ENCODE peak calls at places on chromosomes 1 and 21, in nine cellular contexts. One of them, this sample, is unnamed.

GRCh38 chr1:112803906-112804762 is 89.0 kb upstream of the PPM1J start:
- DNase-seq in left lung: peak; percentile 86
- DNase-seq in psoas muscle: peak; percentile 56
- DNase-seq in pancreas: peak; percentile 86
- DNase-seq in GM23248: peak; percentile 85
- DNase-seq in cardiac muscle cell: peak; percentile 87
- DNase-seq in substantia nigra: peak; percentile 60
- DNase-seq in foreskin keratinocyte: no peak
- DNase-seq in CD4-positive, CD25-positive, alpha-beta regulatory T cell: peak; percentile 62
- DNase-seq in this sample: peak; percentile 10

GRCh38 chr1:45319761-45320160 is 6.9 kb upstream of the HPDL start:
- DNase-seq in foreskin keratinocyte: no peak
- DNase-seq in psoas muscle: no peak
- DNase-seq in cardiac muscle cell: no peak
- DNase-seq in CD4-positive, CD25-positive, alpha-beta regulatory T cell: no peak
- DNase-seq in substantia nigra: no peak
- DNase-seq in GM23248: no peak
- DNase-seq in left lung: no peak
- DNase-seq in pancreas: no peak
- DNase-seq in this sample: no peak

GRCh38 chr1:91655912-91656449 is 155.3 kb downstream of the CDC7 start:
- DNase-seq in substantia nigra: no peak
- DNase-seq in GM23248: no peak
- DNase-seq in CD4-positive, CD25-positive, alpha-beta regulatory T cell: no peak
- DNase-seq in pancreas: no peak
- DNase-seq in psoas muscle: no peak
- DNase-seq in left lung: no peak
- DNase-seq in cardiac muscle cell: no peak
- DNase-seq in foreskin keratinocyte: no peak
- DNase-seq in this sample: no peak

GRCh38 chr1:180156631-180157091 is 2.0 kb downstream of the QSOX1 start:
- DNase-seq in left lung: no peak
- DNase-seq in cardiac muscle cell: no peak
- DNase-seq in CD4-positive, CD25-positive, alpha-beta regulatory T cell: no peak
- DNase-seq in GM23248: peak; percentile 88
- DNase-seq in substantia nigra: no peak
- DNase-seq in pancreas: no peak
- DNase-seq in psoas muscle: no peak
- DNase-seq in foreskin keratinocyte: no peak
- DNase-seq in this sample: no peak

GRCh38 chr1:20325407-20325737 is 34.7 kb downstream of the VWA5B1 start:
- DNase-seq in foreskin keratinocyte: no peak
- DNase-seq in CD4-positive, CD25-positive, alpha-beta regulatory T cell: no peak
- DNase-seq in psoas muscle: no peak
- DNase-seq in pancreas: no peak
- DNase-seq in substantia nigra: no peak
- DNase-seq in cardiac muscle cell: no peak
- DNase-seq in left lung: no peak
- DNase-seq in GM23248: no peak
- DNase-seq in this sample: no peak

GRCh38 chr1:24177161-24177560 is 9.9 kb downstream of the IFNLR1 start:
- DNase-seq in psoas muscle: no peak
- DNase-seq in CD4-positive, CD25-positive, alpha-beta regulatory T cell: no peak
- DNase-seq in cardiac muscle cell: no peak
- DNase-seq in substantia nigra: no peak
- DNase-seq in left lung: no peak
- DNase-seq in GM23248: no peak
- DNase-seq in foreskin keratinocyte: no peak
- DNase-seq in pancreas: no peak
- DNase-seq in this sample: no peak

GRCh38 chr21:36694041-36694515 is 4.8 kb upstream of the SIM2 start:
- DNase-seq in cardiac muscle cell: no peak
- DNase-seq in psoas muscle: no peak
- DNase-seq in pancreas: no peak
- DNase-seq in left lung: no peak
- DNase-seq in GM23248: no peak
- DNase-seq in substantia nigra: no peak
- DNase-seq in foreskin keratinocyte: no peak
- DNase-seq in CD4-positive, CD25-positive, alpha-beta regulatory T cell: no peak
- DNase-seq in this sample: no peak

GRCh38 chr1:162562452-162562828 is 918 bp downstream of the UAP1 start:
- DNase-seq in cardiac muscle cell: no peak
- DNase-seq in GM23248: peak; percentile 89
- DNase-seq in pancreas: no peak
- DNase-seq in left lung: no peak
- DNase-seq in psoas muscle: no peak
- DNase-seq in foreskin keratinocyte: no peak
- DNase-seq in CD4-positive, CD25-positive, alpha-beta regulatory T cell: no peak
- DNase-seq in substantia nigra: no peak
- DNase-seq in this sample: no peak

GRCh38 chr1:93958351-93959101 is 49.3 kb upstream of the GCLM start:
- DNase-seq in left lung: no peak
- DNase-seq in foreskin keratinocyte: no peak
- DNase-seq in GM23248: no peak
- DNase-seq in psoas muscle: no peak
- DNase-seq in substantia nigra: no peak
- DNase-seq in CD4-positive, CD25-positive, alpha-beta regulatory T cell: no peak
- DNase-seq in pancreas: no peak
- DNase-seq in cardiac muscle cell: no peak
- DNase-seq in this sample: no peak

GRCh38 chr1:110874303-110875215 is 1.6 kb downstream of the CD53 start:
- DNase-seq in pancreas: no peak
- DNase-seq in GM23248: no peak
- DNase-seq in cardiac muscle cell: no peak
- DNase-seq in foreskin keratinocyte: no peak
- DNase-seq in substantia nigra: no peak
- DNase-seq in CD4-positive, CD25-positive, alpha-beta regulatory T cell: peak; percentile 76
- DNase-seq in psoas muscle: no peak
- DNase-seq in left lung: no peak
- DNase-seq in this sample: no peak
- H3K27ac ChIP-seq in pancreas: no peak overlapping the region
- H3K27ac ChIP-seq in GM23248: no peak overlapping the region
- H3K27ac ChIP-seq in cardiac muscle cell: no peak overlapping the region
- H3K27ac ChIP-seq in foreskin keratinocyte: no peak overlapping the region
- H3K27ac ChIP-seq in substantia nigra: no peak overlapping the region
- H3K27ac ChIP-seq in CD4-positive, CD25-positive, alpha-beta regulatory T cell: peak overlapping the region; percentile 96
- H3K27ac ChIP-seq in psoas muscle: no peak overlapping the region
- H3K27ac ChIP-seq in left lung: peak overlapping the region; percentile 88
- H3K27ac ChIP-seq in this sample: peak overlapping the region; percentile 93

GRCh38 chr1:182317489-182318180 is 74.0 kb downstream of the GLUL start:
- DNase-seq in GM23248: no peak
- DNase-seq in left lung: no peak
- DNase-seq in cardiac muscle cell: no peak
- DNase-seq in foreskin keratinocyte: no peak
- DNase-seq in pancreas: no peak
- DNase-seq in substantia nigra: no peak
- DNase-seq in psoas muscle: no peak
- DNase-seq in CD4-positive, CD25-positive, alpha-beta regulatory T cell: no peak
- DNase-seq in this sample: no peak
- H3K27ac ChIP-seq in GM23248: no peak overlapping the region
- H3K27ac ChIP-seq in left lung: peak overlapping the region; percentile 53
- H3K27ac ChIP-seq in cardiac muscle cell: no peak overlapping the region
- H3K27ac ChIP-seq in foreskin keratinocyte: no peak overlapping the region
- H3K27ac ChIP-seq in pancreas: peak overlapping the region; percentile 51
- H3K27ac ChIP-seq in substantia nigra: peak overlapping the region; percentile 52
- H3K27ac ChIP-seq in psoas muscle: peak overlapping the region; percentile 62
- H3K27ac ChIP-seq in CD4-positive, CD25-positive, alpha-beta regulatory T cell: no peak overlapping the region
- H3K27ac ChIP-seq in this sample: no peak overlapping the region

GRCh38 chr1:16293568-16293967 is 56.6 kb upstream of the CPLANE2 start:
- DNase-seq in CD4-positive, CD25-positive, alpha-beta regulatory T cell: no peak
- DNase-seq in psoas muscle: no peak
- DNase-seq in GM23248: no peak
- DNase-seq in substantia nigra: no peak
- DNase-seq in foreskin keratinocyte: no peak
- DNase-seq in cardiac muscle cell: no peak
- DNase-seq in left lung: no peak
- DNase-seq in pancreas: no peak
- DNase-seq in this sample: no peak
- H3K27ac ChIP-seq in CD4-positive, CD25-positive, alpha-beta regulatory T cell: no peak overlapping the region
- H3K27ac ChIP-seq in psoas muscle: peak overlapping the region; percentile 42
- H3K27ac ChIP-seq in GM23248: no peak overlapping the region
- H3K27ac ChIP-seq in substantia nigra: no peak overlapping the region
- H3K27ac ChIP-seq in foreskin keratinocyte: peak overlapping the region; percentile 88
- H3K27ac ChIP-seq in cardiac muscle cell: no peak overlapping the region
- H3K27ac ChIP-seq in left lung: peak overlapping the region; percentile 67
- H3K27ac ChIP-seq in pancreas: no peak overlapping the region
- H3K27ac ChIP-seq in this sample: no peak overlapping the region

GRCh38 chr1:205071801-205072200 is 12.5 kb downstream of the TMEM81 start:
- DNase-seq in pancreas: peak; percentile 39
- DNase-seq in psoas muscle: no peak
- DNase-seq in substantia nigra: peak; percentile 73
- DNase-seq in GM23248: no peak
- DNase-seq in cardiac muscle cell: no peak
- DNase-seq in foreskin keratinocyte: no peak
- DNase-seq in CD4-positive, CD25-positive, alpha-beta regulatory T cell: no peak
- DNase-seq in left lung: peak; percentile 37
- DNase-seq in this sample: no peak
- H3K27ac ChIP-seq in pancreas: no peak overlapping the region
- H3K27ac ChIP-seq in psoas muscle: no peak overlapping the region
- H3K27ac ChIP-seq in substantia nigra: peak overlapping the region; percentile 64
- H3K27ac ChIP-seq in GM23248: no peak overlapping the region
- H3K27ac ChIP-seq in cardiac muscle cell: no peak overlapping the region
- H3K27ac ChIP-seq in foreskin keratinocyte: no peak overlapping the region
- H3K27ac ChIP-seq in CD4-positive, CD25-positive, alpha-beta regulatory T cell: no peak overlapping the region
- H3K27ac ChIP-seq in left lung: no peak overlapping the region
- H3K27ac ChIP-seq in this sample: no peak overlapping the region

GRCh38 chr1:52706136-52706670 is 8.1 kb upstream of the COA7 start:
- DNase-seq in cardiac muscle cell: no peak
- DNase-seq in left lung: no peak
- DNase-seq in foreskin keratinocyte: no peak
- DNase-seq in pancreas: no peak
- DNase-seq in substantia nigra: no peak
- DNase-seq in psoas muscle: no peak
- DNase-seq in CD4-positive, CD25-positive, alpha-beta regulatory T cell: no peak
- DNase-seq in GM23248: no peak
- DNase-seq in this sample: no peak
- H3K27ac ChIP-seq in cardiac muscle cell: no peak overlapping the region
- H3K27ac ChIP-seq in left lung: no peak overlapping the region
- H3K27ac ChIP-seq in foreskin keratinocyte: no peak overlapping the region
- H3K27ac ChIP-seq in pancreas: no peak overlapping the region
- H3K27ac ChIP-seq in substantia nigra: no peak overlapping the region
- H3K27ac ChIP-seq in psoas muscle: peak overlapping the region; percentile 74
- H3K27ac ChIP-seq in CD4-positive, CD25-positive, alpha-beta regulatory T cell: no peak overlapping the region
- H3K27ac ChIP-seq in GM23248: no peak overlapping the region
- H3K27ac ChIP-seq in this sample: no peak overlapping the region

GRCh38 chr1:159088050-159088449 is 11.5 kb upstream of the AIM2 start:
- DNase-seq in CD4-positive, CD25-positive, alpha-beta regulatory T cell: no peak
- DNase-seq in left lung: no peak
- DNase-seq in cardiac muscle cell: no peak
- DNase-seq in pancreas: no peak
- DNase-seq in GM23248: peak; percentile 93
- DNase-seq in foreskin keratinocyte: peak; percentile 67
- DNase-seq in substantia nigra: no peak
- DNase-seq in psoas muscle: no peak
- DNase-seq in this sample: no peak

GRCh38 chr1:159089184-159089791 is 12.7 kb upstream of the AIM2 start:
- DNase-seq in psoas muscle: no peak
- DNase-seq in substantia nigra: no peak
- DNase-seq in left lung: no peak
- DNase-seq in CD4-positive, CD25-positive, alpha-beta regulatory T cell: peak; percentile 58
- DNase-seq in GM23248: no peak
- DNase-seq in cardiac muscle cell: no peak
- DNase-seq in foreskin keratinocyte: no peak
- DNase-seq in pancreas: no peak
- DNase-seq in this sample: no peak

GRCh38 chr1:159084152-159084551 is 7.6 kb upstream of the AIM2 start:
- DNase-seq in cardiac muscle cell: no peak
- DNase-seq in GM23248: no peak
- DNase-seq in pancreas: no peak
- DNase-seq in substantia nigra: no peak
- DNase-seq in left lung: no peak
- DNase-seq in CD4-positive, CD25-positive, alpha-beta regulatory T cell: no peak
- DNase-seq in psoas muscle: no peak
- DNase-seq in foreskin keratinocyte: no peak
- DNase-seq in this sample: no peak

GRCh38 chr1:159088566-159089183 is 12.1 kb upstream of the AIM2 start:
- DNase-seq in left lung: no peak
- DNase-seq in pancreas: no peak
- DNase-seq in CD4-positive, CD25-positive, alpha-beta regulatory T cell: no peak
- DNase-seq in substantia nigra: no peak
- DNase-seq in cardiac muscle cell: no peak
- DNase-seq in foreskin keratinocyte: no peak
- DNase-seq in psoas muscle: no peak
- DNase-seq in GM23248: no peak
- DNase-seq in this sample: no peak

GRCh38 chr1:159084867-159085266 is 8.3 kb upstream of the AIM2 start:
- DNase-seq in foreskin keratinocyte: no peak
- DNase-seq in GM23248: no peak
- DNase-seq in cardiac muscle cell: no peak
- DNase-seq in CD4-positive, CD25-positive, alpha-beta regulatory T cell: no peak
- DNase-seq in pancreas: no peak
- DNase-seq in left lung: no peak
- DNase-seq in psoas muscle: no peak
- DNase-seq in substantia nigra: no peak
- DNase-seq in this sample: no peak
- H3K27ac ChIP-seq in foreskin keratinocyte: no peak overlapping the region
- H3K27ac ChIP-seq in GM23248: no peak overlapping the region
- H3K27ac ChIP-seq in cardiac muscle cell: no peak overlapping the region
- H3K27ac ChIP-seq in CD4-positive, CD25-positive, alpha-beta regulatory T cell: no peak overlapping the region
- H3K27ac ChIP-seq in pancreas: no peak overlapping the region
- H3K27ac ChIP-seq in left lung: peak overlapping the region; percentile 91
- H3K27ac ChIP-seq in psoas muscle: no peak overlapping the region
- H3K27ac ChIP-seq in substantia nigra: no peak overlapping the region
- H3K27ac ChIP-seq in this sample: no peak overlapping the region

DNA sequence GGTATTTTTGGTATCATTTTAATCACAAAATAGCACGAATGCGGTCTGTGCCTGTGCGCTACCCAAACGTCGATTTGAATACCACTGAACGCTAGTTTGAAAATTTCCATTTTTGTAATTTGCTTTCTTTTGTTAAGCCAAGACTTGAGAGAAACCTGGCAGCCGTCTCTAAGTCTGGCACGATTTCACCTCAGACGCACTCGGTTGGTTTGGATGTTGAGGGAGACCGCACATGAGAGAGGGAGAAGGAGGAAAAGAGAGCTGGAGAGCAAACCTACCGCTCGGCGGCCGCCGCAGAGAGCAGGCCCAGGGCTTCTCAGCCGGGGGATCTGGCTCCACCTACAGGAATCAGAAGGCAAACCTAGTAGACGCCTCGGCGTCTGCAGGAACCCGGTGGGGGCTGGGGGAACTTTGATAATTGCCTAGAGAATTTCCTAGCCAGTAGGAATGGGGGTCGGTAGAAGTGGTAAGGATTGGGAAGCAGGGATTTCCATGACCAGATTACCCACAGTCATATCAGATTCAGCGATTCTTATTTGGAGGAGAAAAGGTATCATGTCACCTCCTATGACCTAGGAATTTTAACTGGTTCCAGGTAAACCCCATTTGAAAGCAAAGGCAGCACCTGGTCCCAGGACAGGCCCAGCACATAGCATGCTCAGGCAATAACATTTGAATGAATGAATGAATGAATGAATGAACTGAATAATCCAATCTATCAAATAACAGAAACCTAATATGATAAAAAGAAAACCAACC is 83.2 kb downstream of the TM2D1 start:
- DNase-seq in foreskin keratinocyte: no peak
- DNase-seq in cardiac muscle cell: peak; percentile 62
- DNase-seq in left lung: peak; percentile 94
- DNase-seq in psoas muscle: peak; percentile 73
- DNase-seq in substantia nigra: peak; percentile 26
- DNase-seq in CD4-positive, CD25-positive, alpha-beta regulatory T cell: peak; percentile 60
- DNase-seq in GM23248: peak; percentile 88
- DNase-seq in pancreas: peak; percentile 84
- DNase-seq in this sample: peak; percentile 27
- H3K27ac ChIP-seq in foreskin keratinocyte: no peak overlapping the region
- H3K27ac ChIP-seq in cardiac muscle cell: no peak overlapping the region
- H3K27ac ChIP-seq in left lung: peak overlapping the region; percentile 81
- H3K27ac ChIP-seq in psoas muscle: no peak overlapping the region
- H3K27ac ChIP-seq in substantia nigra: no peak overlapping the region
- H3K27ac ChIP-seq in CD4-positive, CD25-positive, alpha-beta regulatory T cell: no peak overlapping the region
- H3K27ac ChIP-seq in GM23248: no peak overlapping the region
- H3K27ac ChIP-seq in pancreas: no peak overlapping the region
- H3K27ac ChIP-seq in this sample: no peak overlapping the region

This sample was measured in CD4-positive, alpha-beta T cell.